ENCODE peak calls at places on chromosomes 7 and 10, in four cellular contexts. P is posterior cingulate gyrus; Z is activated naive CD8-positive, alpha-beta T cell treated with anti-CD3 and anti-CD28 coated beads, Interleukin-2, amount 50 U/mL, for 24 hours; T is lower lobe of right lung. G is an unnamed sample.

GRCh38 chr7:29288534-29289091 is 94.0 kb downstream of the CHN2 start:
- DNase-seq in P (no peak), Z (no peak), T (no peak), G (no peak)

GRCh38 chr7:30914611-30915601 is 3.3 kb downstream of the AQP1 start:
- DNase-seq in P (peak), Z (peak), T (peak), G (no peak)

GRCh38 chr10:128051548-128051947 is 74.7 kb downstream of the MKI67 start:
- DNase-seq in P (no peak), Z (no peak), T (no peak), G (peak)

GRCh38 chr10:110802090-110802489 is 69.6 kb upstream of the PDCD4 start:
- DNase-seq in P (no peak), Z (no peak), T (no peak), G (no peak)

GRCh38 chr10:30755474-30755873 is 125.9 kb upstream of the LYZL2 start:
- DNase-seq in P (no peak), Z (no peak), T (no peak), G (no peak)

GRCh38 chr10:58014436-58014835 is 253.3 kb downstream of the IPMK start:
- DNase-seq in P (no peak), Z (no peak), T (no peak), G (no peak)

GRCh38 chr7:104652434-104652833 is 324.0 kb downstream of the LHFPL3 start:
- DNase-seq in P (no peak), Z (no peak), T (no peak), G (no peak)

GRCh38 chr7:143485091-143485490 is 7.4 kb downstream of the TAS2R41 start:
- DNase-seq in P (no peak), Z (no peak), T (no peak), G (no peak)

GRCh38 chr10:12717981-12718707 is 283.4 kb downstream of the CCDC3 start:
- DNase-seq in P (no peak), Z (no peak), T (no peak), G (no peak)

GRCh38 chr10:125694874-125695273 is 11.9 kb upstream of the TEX36 start:
- DNase-seq in P (no peak), Z (no peak), T (no peak), G (no peak)

GRCh38 chr7:74290999-74291441 is 1.8 kb downstream of the CLIP2 start:
- DNase-seq in P (no peak), Z (no peak), T (no peak), G (no peak)

GRCh38 chr10:26453850-26454249 is 15.7 kb downstream of the APBB1IP start:
- DNase-seq in P (no peak), Z (no peak), T (no peak), G (no peak)

GRCh38 chr7:3787717-3788311 is 486.8 kb downstream of the SDK1 start:
- DNase-seq in P (no peak), Z (no peak), T (peak), G (no peak)

GRCh38 chr10:48331436-48331835 is 25.0 kb downstream of the MAPK8 start:
- DNase-seq in P (no peak), Z (no peak), T (no peak), G (no peak)

GRCh38 chr10:89613582-89613981 is 31.5 kb downstream of the PANK1 start:
- DNase-seq in P (no peak), Z (no peak), T (no peak), G (no peak)

GRCh38 chr7:64799-65430 is 127.5 kb upstream of the FAM20C start:
- DNase-seq in P (no peak), Z (no peak), T (peak), G (peak)

GRCh38 chr7:35519971-35520809 is 174.7 kb downstream of the HERPUD2 start:
- DNase-seq in P (no peak), Z (peak), T (peak), G (no peak)